ENCODE peak calls at places on chromosomes 12 and 14, in five cellular contexts. One of them, this sample, is unnamed.

GRCh38 chr12:17975239-17975638 is 114.8 kb downstream of the RERGL start:
- DNase-seq in pancreas: no peak
- DNase-seq in foreskin fibroblast: no peak
- DNase-seq in choroid plexus epithelial cell: no peak
- DNase-seq in cardiac muscle cell: no peak
- DNase-seq in this sample: no peak

GRCh38 chr14:37816743-37817295 is 221.4 kb downstream of the TTC6 start:
- DNase-seq in foreskin fibroblast: no peak
- DNase-seq in pancreas: no peak
- DNase-seq in choroid plexus epithelial cell: no peak
- DNase-seq in cardiac muscle cell: no peak
- DNase-seq in this sample: no peak

GRCh38 chr14:103480595-103480994 is 42.0 kb downstream of the CKB start:
- DNase-seq in foreskin fibroblast: no peak
- DNase-seq in pancreas: no peak
- DNase-seq in cardiac muscle cell: no peak
- DNase-seq in choroid plexus epithelial cell: no peak
- DNase-seq in this sample: no peak

GRCh38 chr12:16300706-16301105 is 23.2 kb upstream of the SLC15A5 start:
- DNase-seq in choroid plexus epithelial cell: no peak
- DNase-seq in foreskin fibroblast: no peak
- DNase-seq in cardiac muscle cell: peak
- DNase-seq in pancreas: no peak
- DNase-seq in this sample: no peak

GRCh38 chr14:56594428-56594827 is 14.8 kb downstream of the TMEM260 start:
- DNase-seq in choroid plexus epithelial cell: no peak
- DNase-seq in foreskin fibroblast: no peak
- DNase-seq in cardiac muscle cell: no peak
- DNase-seq in pancreas: no peak
- DNase-seq in this sample: no peak

GRCh38 chr12:104352106-104352713 is 48.7 kb downstream of the EID3 start:
- DNase-seq in choroid plexus epithelial cell: peak
- DNase-seq in pancreas: no peak
- DNase-seq in foreskin fibroblast: no peak
- DNase-seq in cardiac muscle cell: no peak
- DNase-seq in this sample: no peak

GRCh38 chr12:53504004-53504920 is 3.0 kb downstream of the NPFF start:
- DNase-seq in cardiac muscle cell: peak
- DNase-seq in choroid plexus epithelial cell: no peak
- DNase-seq in foreskin fibroblast: no peak
- DNase-seq in pancreas: no peak
- DNase-seq in this sample: no peak

GRCh38 chr12:71441836-71442566 is 2.4 kb downstream of the LGR5 start:
- DNase-seq in foreskin fibroblast: no peak
- DNase-seq in pancreas: no peak
- DNase-seq in choroid plexus epithelial cell: no peak
- DNase-seq in cardiac muscle cell: no peak
- DNase-seq in this sample: no peak

GRCh38 chr12:11433664-11434063 is 38.3 kb upstream of the PRB2 start:
- DNase-seq in foreskin fibroblast: no peak
- DNase-seq in pancreas: no peak
- DNase-seq in choroid plexus epithelial cell: no peak
- DNase-seq in cardiac muscle cell: no peak
- DNase-seq in this sample: no peak

GRCh38 chr14:31962920-31963319 is 114.2 kb upstream of the ARHGAP5 start:
- DNase-seq in choroid plexus epithelial cell: no peak
- DNase-seq in cardiac muscle cell: no peak
- DNase-seq in foreskin fibroblast: no peak
- DNase-seq in pancreas: no peak
- DNase-seq in this sample: no peak

GRCh38 chr12:116183741-116184141 is 93.8 kb downstream of the MED13L start:
- DNase-seq in foreskin fibroblast: no peak
- DNase-seq in pancreas: no peak
- DNase-seq in choroid plexus epithelial cell: peak
- DNase-seq in cardiac muscle cell: peak
- DNase-seq in this sample: peak

GRCh38 chr12:65495233-65495632 is 216.8 kb downstream of the MSRB3 start:
- DNase-seq in choroid plexus epithelial cell: peak
- DNase-seq in cardiac muscle cell: peak
- DNase-seq in foreskin fibroblast: peak
- DNase-seq in pancreas: no peak
- DNase-seq in this sample: peak

GRCh38 chr12:28489256-28489655 is 299.0 kb downstream of the CCDC91 start:
- DNase-seq in foreskin fibroblast: peak
- DNase-seq in choroid plexus epithelial cell: peak
- DNase-seq in pancreas: no peak
- DNase-seq in cardiac muscle cell: peak
- DNase-seq in this sample: no peak

GRCh38 chr12:56593909-56594621 is 36.1 kb downstream of the BAZ2A start:
- DNase-seq in foreskin fibroblast: peak
- DNase-seq in choroid plexus epithelial cell: peak
- DNase-seq in cardiac muscle cell: peak
- DNase-seq in pancreas: no peak
- DNase-seq in this sample: peak

GRCh38 chr12:131276501-131277185 is 322.9 kb downstream of the ADGRD1 start:
- DNase-seq in pancreas: peak
- DNase-seq in foreskin fibroblast: no peak
- DNase-seq in cardiac muscle cell: no peak
- DNase-seq in choroid plexus epithelial cell: no peak
- DNase-seq in this sample: no peak

GRCh38 chr12:105943525-105943924 is 195.2 kb downstream of the NUAK1 start:
- DNase-seq in pancreas: no peak
- DNase-seq in cardiac muscle cell: no peak
- DNase-seq in foreskin fibroblast: no peak
- DNase-seq in choroid plexus epithelial cell: no peak
- DNase-seq in this sample: no peak

GRCh38 chr14:68649461-68650189 is 143.2 kb downstream of the ZFP36L1 start:
- DNase-seq in pancreas: peak
- DNase-seq in choroid plexus epithelial cell: no peak
- DNase-seq in cardiac muscle cell: no peak
- DNase-seq in foreskin fibroblast: peak
- DNase-seq in this sample: no peak

GRCh38 chr14:50055461-50056228 is 60.7 kb downstream of the VCPKMT start:
- DNase-seq in choroid plexus epithelial cell: peak
- DNase-seq in foreskin fibroblast: no peak
- DNase-seq in pancreas: no peak
- DNase-seq in cardiac muscle cell: no peak
- DNase-seq in this sample: no peak

GRCh38 chr12:19971396-19971802 is 396.9 kb upstream of the PDE3A start:
- DNase-seq in choroid plexus epithelial cell: peak
- DNase-seq in pancreas: peak
- DNase-seq in foreskin fibroblast: no peak
- DNase-seq in cardiac muscle cell: no peak
- DNase-seq in this sample: no peak

GRCh38 chr12:10304161-10304574 is 3.5 kb upstream of the KLRD1 start:
- DNase-seq in choroid plexus epithelial cell: peak
- DNase-seq in cardiac muscle cell: no peak
- DNase-seq in pancreas: no peak
- DNase-seq in foreskin fibroblast: peak
- DNase-seq in this sample: no peak

GRCh38 chr12:18139989-18140596 is 50.1 kb upstream of the RERGL start:
- DNase-seq in cardiac muscle cell: peak
- DNase-seq in choroid plexus epithelial cell: peak
- DNase-seq in pancreas: no peak
- DNase-seq in foreskin fibroblast: peak
- DNase-seq in this sample: no peak

GRCh38 chr14:32077081-32078029 is at the start of gene ARHGAP5:
- DNase-seq in cardiac muscle cell: peak
- DNase-seq in pancreas: peak
- DNase-seq in choroid plexus epithelial cell: peak
- DNase-seq in foreskin fibroblast: no peak
- DNase-seq in this sample: peak

GRCh38 chr14:84806627-84807026 is 723.3 kb upstream of the FLRT2 start:
- DNase-seq in choroid plexus epithelial cell: peak
- DNase-seq in foreskin fibroblast: no peak
- DNase-seq in cardiac muscle cell: peak
- DNase-seq in pancreas: no peak
- DNase-seq in this sample: no peak

GRCh38 chr12:56257491-56258067 is 605 bp downstream of the ANKRD52 start:
- DNase-seq in choroid plexus epithelial cell: peak
- DNase-seq in foreskin fibroblast: no peak
- DNase-seq in cardiac muscle cell: peak
- DNase-seq in pancreas: no peak
- DNase-seq in this sample: peak

GRCh38 chr12:111014547-111014946 is 94.2 kb upstream of the MYL2 start:
- DNase-seq in cardiac muscle cell: no peak
- DNase-seq in choroid plexus epithelial cell: no peak
- DNase-seq in pancreas: no peak
- DNase-seq in foreskin fibroblast: no peak
- DNase-seq in this sample: no peak

DNA sequence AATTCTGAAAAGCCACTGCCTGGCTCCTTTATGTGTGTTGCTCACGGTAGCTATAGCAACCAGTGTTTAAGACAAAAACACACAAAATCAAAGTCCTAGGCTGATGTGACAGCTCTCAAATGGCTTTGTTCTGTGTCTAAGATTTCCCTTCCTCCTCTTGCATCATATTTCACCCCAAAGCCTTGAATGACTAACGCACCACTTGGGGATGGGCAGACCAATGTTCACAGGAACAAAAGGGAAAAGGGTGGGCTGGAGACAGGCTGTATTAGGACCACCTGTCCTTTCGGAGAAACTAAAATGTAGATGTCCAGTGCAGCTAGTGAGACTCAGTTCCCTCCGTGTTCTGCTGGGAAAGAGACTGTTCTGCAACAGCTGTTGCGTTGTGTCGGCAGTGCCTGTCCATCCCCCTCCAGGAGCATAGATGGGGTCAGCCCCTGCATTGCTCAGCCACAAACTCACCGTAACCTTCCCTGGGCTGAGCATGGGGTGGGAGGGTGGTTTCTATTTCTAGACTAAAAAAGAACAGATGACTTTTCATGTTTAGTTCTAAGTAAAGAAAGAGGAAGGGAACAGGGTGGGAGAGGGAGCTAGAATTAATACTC is 26.8 kb upstream of the DAAM1 start:
- DNase-seq in cardiac muscle cell: peak
- DNase-seq in choroid plexus epithelial cell: peak
- DNase-seq in foreskin fibroblast: peak
- DNase-seq in pancreas: no peak
- DNase-seq in this sample: peak
- H3K4me3 ChIP-seq in cardiac muscle cell: no peak
- H3K4me3 ChIP-seq in choroid plexus epithelial cell: peak
- H3K4me3 ChIP-seq in foreskin fibroblast: no peak
- H3K4me3 ChIP-seq in pancreas: no peak
- H3K4me3 ChIP-seq in this sample: peak

GRCh38 chr12:12731178-12731577 is 14.0 kb downstream of the CDKN1B start:
- DNase-seq in cardiac muscle cell: no peak
- DNase-seq in foreskin fibroblast: no peak
- DNase-seq in pancreas: no peak
- DNase-seq in choroid plexus epithelial cell: no peak
- DNase-seq in this sample: no peak
- H3K4me3 ChIP-seq in cardiac muscle cell: no peak
- H3K4me3 ChIP-seq in foreskin fibroblast: no peak
- H3K4me3 ChIP-seq in pancreas: no peak
- H3K4me3 ChIP-seq in choroid plexus epithelial cell: no peak
- H3K4me3 ChIP-seq in this sample: no peak

GRCh38 chr14:64800000-64800399 is 79.7 kb downstream of the SPTB start:
- DNase-seq in foreskin fibroblast: peak
- DNase-seq in choroid plexus epithelial cell: peak
- DNase-seq in cardiac muscle cell: peak
- DNase-seq in pancreas: no peak
- DNase-seq in this sample: no peak
- H3K4me3 ChIP-seq in foreskin fibroblast: no peak
- H3K4me3 ChIP-seq in choroid plexus epithelial cell: no peak
- H3K4me3 ChIP-seq in cardiac muscle cell: no peak
- H3K4me3 ChIP-seq in pancreas: no peak
- H3K4me3 ChIP-seq in this sample: no peak

GRCh38 chr14:41605550-41606248 is 977 bp upstream of the LRFN5 start:
- DNase-seq in choroid plexus epithelial cell: peak
- DNase-seq in foreskin fibroblast: no peak
- DNase-seq in cardiac muscle cell: peak
- DNase-seq in pancreas: no peak
- DNase-seq in this sample: peak
- H3K4me3 ChIP-seq in choroid plexus epithelial cell: peak
- H3K4me3 ChIP-seq in foreskin fibroblast: peak
- H3K4me3 ChIP-seq in cardiac muscle cell: peak
- H3K4me3 ChIP-seq in pancreas: peak
- H3K4me3 ChIP-seq in this sample: peak

GRCh38 chr12:47920913-47921312 is 16.1 kb upstream of the VDR start:
- DNase-seq in choroid plexus epithelial cell: no peak
- DNase-seq in cardiac muscle cell: no peak
- DNase-seq in pancreas: no peak
- DNase-seq in foreskin fibroblast: no peak
- DNase-seq in this sample: no peak
- H3K4me3 ChIP-seq in choroid plexus epithelial cell: no peak
- H3K4me3 ChIP-seq in cardiac muscle cell: no peak
- H3K4me3 ChIP-seq in pancreas: no peak
- H3K4me3 ChIP-seq in foreskin fibroblast: no peak
- H3K4me3 ChIP-seq in this sample: no peak

GRCh38 chr12:109771746-109772621 is 58.4 kb downstream of the FAM222A start:
- DNase-seq in foreskin fibroblast: no peak
- DNase-seq in pancreas: peak
- DNase-seq in choroid plexus epithelial cell: no peak
- DNase-seq in cardiac muscle cell: no peak
- DNase-seq in this sample: no peak

GRCh38 chr12:109772622-109773321 is 59.1 kb downstream of the FAM222A start:
- DNase-seq in cardiac muscle cell: no peak
- DNase-seq in foreskin fibroblast: no peak
- DNase-seq in choroid plexus epithelial cell: no peak
- DNase-seq in pancreas: peak
- DNase-seq in this sample: no peak

GRCh38 chr12:109770861-109771670 is 57.4 kb downstream of the FAM222A start:
- DNase-seq in cardiac muscle cell: no peak
- DNase-seq in pancreas: peak
- DNase-seq in foreskin fibroblast: no peak
- DNase-seq in choroid plexus epithelial cell: no peak
- DNase-seq in this sample: no peak

GRCh38 chr12:109775172-109775881 is 57.9 kb downstream of the TRPV4 start:
- DNase-seq in choroid plexus epithelial cell: peak
- DNase-seq in pancreas: peak
- DNase-seq in foreskin fibroblast: peak
- DNase-seq in cardiac muscle cell: peak
- DNase-seq in this sample: peak

GRCh38 chr12:109773384-109774011 is 59.7 kb downstream of the TRPV4 start:
- DNase-seq in cardiac muscle cell: no peak
- DNase-seq in choroid plexus epithelial cell: no peak
- DNase-seq in foreskin fibroblast: no peak
- DNase-seq in pancreas: peak
- DNase-seq in this sample: no peak
- H3K4me3 ChIP-seq in cardiac muscle cell: no peak
- H3K4me3 ChIP-seq in choroid plexus epithelial cell: no peak
- H3K4me3 ChIP-seq in foreskin fibroblast: no peak
- H3K4me3 ChIP-seq in pancreas: peak
- H3K4me3 ChIP-seq in this sample: no peak

DNA sequence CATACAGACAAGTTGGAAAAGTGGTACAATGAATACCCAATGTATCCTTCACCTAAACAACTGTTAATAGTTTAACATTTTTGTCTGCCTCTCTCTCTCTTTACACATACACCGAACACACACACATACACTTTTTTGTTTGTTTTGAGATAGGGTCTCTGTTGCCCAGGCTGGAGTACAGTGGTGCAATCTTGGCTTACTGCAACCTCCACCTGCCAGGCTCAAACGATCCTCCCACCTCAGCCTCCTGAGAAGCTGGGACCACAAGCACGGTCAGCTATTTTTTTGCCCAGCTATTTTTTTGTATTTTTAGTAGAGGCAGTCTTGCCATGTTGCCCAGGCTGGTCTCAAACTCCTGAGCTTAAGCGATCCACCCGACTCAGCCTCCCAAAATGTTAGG is 16.8 kb downstream of the ZCCHC8 start:
- DNase-seq in foreskin fibroblast: no peak
- DNase-seq in choroid plexus epithelial cell: no peak
- DNase-seq in cardiac muscle cell: no peak
- DNase-seq in pancreas: no peak
- DNase-seq in this sample: no peak
- H3K4me3 ChIP-seq in foreskin fibroblast: no peak
- H3K4me3 ChIP-seq in choroid plexus epithelial cell: no peak
- H3K4me3 ChIP-seq in cardiac muscle cell: no peak
- H3K4me3 ChIP-seq in pancreas: no peak
- H3K4me3 ChIP-seq in this sample: no peak

This sample was measured in SJCRH30.